ENCODE peak calls at places on chromosomes 2 and 18, in nine cellular contexts. J, R, B, G, N, D, T, Q and E are unnamed samples.

GRCh38 chr2:48844418-48845155 is 89.1 kb upstream of the LHCGR start:
- DNase-seq in J (no peak), R (no peak), B (no peak), G (no peak), N (peak), D (peak), T (no peak), Q (peak), E (no peak)

GRCh38 chr2:45191972-45192371 is 182.7 kb upstream of the SIX2 start:
- DNase-seq in J (no peak), R (no peak), B (no peak), G (no peak), N (no peak), D (no peak), T (peak), Q (no peak), E (no peak)

GRCh38 chr2:239369631-239370161 is 31.1 kb downstream of the HDAC4 start:
- DNase-seq in J (peak), R (peak), B (peak), G (no peak), N (peak), D (no peak), T (peak), Q (no peak), E (peak)

GRCh38 chr2:29611850-29612249 is 309.5 kb downstream of the ALK start:
- DNase-seq in J (no peak), R (no peak), B (no peak), G (no peak), N (peak), D (no peak), T (no peak), Q (no peak), E (no peak)

GRCh38 chr2:212915121-212915782 is 236.2 kb downstream of the IKZF2 start:
- DNase-seq in J (no peak), R (no peak), B (no peak), G (no peak), N (peak), D (no peak), T (no peak), Q (no peak), E (no peak)

GRCh38 chr2:209642146-209642815 is 129.4 kb upstream of the UNC80 start:
- DNase-seq in J (no peak), R (no peak), B (no peak), G (no peak), N (peak), D (no peak), T (no peak), Q (peak), E (no peak)

GRCh38 chr2:108635630-108636354 is 83.5 kb upstream of the RANBP2 start:
- DNase-seq in J (no peak), R (no peak), B (no peak), G (no peak), N (no peak), D (no peak), T (no peak), Q (no peak), E (no peak)

GRCh38 chr2:120629241-120629895 is 106.3 kb upstream of the GLI2 start:
- DNase-seq in J (no peak), R (no peak), B (no peak), G (no peak), N (no peak), D (no peak), T (peak), Q (no peak), E (peak)

GRCh38 chr2:201254331-201254730 is 6.0 kb upstream of the CASP8 start:
- DNase-seq in J (no peak), R (no peak), B (no peak), G (no peak), N (peak), D (peak), T (no peak), Q (peak), E (no peak)

GRCh38 chr2:88831792-88832248 is 140.3 kb downstream of the RPIA start:
- DNase-seq in J (no peak), R (no peak), B (no peak), G (peak), N (peak), D (peak), T (no peak), Q (peak), E (peak)

GRCh38 chr2:63661076-63661475 is 72.3 kb downstream of the MDH1 start:
- DNase-seq in J (no peak), R (peak), B (no peak), G (no peak), N (peak), D (no peak), T (no peak), Q (peak), E (no peak)

GRCh38 chr18:35851286-35851967 is 121.1 kb upstream of the RMP24 start:
- DNase-seq in J (no peak), R (no peak), B (no peak), G (no peak), N (no peak), D (no peak), T (no peak), Q (no peak), E (no peak)

GRCh38 chr18:8797206-8797605 is 91.8 kb downstream of the MTCL1 start:
- DNase-seq in J (no peak), R (no peak), B (no peak), G (no peak), N (peak), D (no peak), T (no peak), Q (peak), E (no peak)

GRCh38 chr18:6405237-6406074 is 9.3 kb downstream of the L3MBTL4 start:
- DNase-seq in J (no peak), R (no peak), B (no peak), G (no peak), N (no peak), D (peak), T (no peak), Q (no peak), E (no peak)

GRCh38 chr18:7754258-7754657 is 187.1 kb downstream of the PTPRM start:
- DNase-seq in J (no peak), R (no peak), B (no peak), G (no peak), N (no peak), D (no peak), T (no peak), Q (no peak), E (no peak)

GRCh38 chr2:79860233-79861058 is 347.6 kb downstream of the CTNNA2 start:
- DNase-seq in J (no peak), R (no peak), B (no peak), G (peak), N (peak), D (no peak), T (no peak), Q (peak), E (no peak)

GRCh38 chr2:45554073-45554742 is 56.9 kb downstream of the SRBD1 start:
- DNase-seq in J (no peak), R (no peak), B (no peak), G (no peak), N (no peak), D (no peak), T (no peak), Q (peak), E (no peak)

GRCh38 chr2:37011126-37011525 is 44.8 kb upstream of the STRN start:
- DNase-seq in J (no peak), R (no peak), B (no peak), G (no peak), N (no peak), D (no peak), T (no peak), Q (no peak), E (no peak)

GRCh38 chr18:54191352-54191751 is 33.1 kb downstream of the MBD2 start:
- DNase-seq in J (no peak), R (no peak), B (no peak), G (no peak), N (peak), D (no peak), T (no peak), Q (no peak), E (no peak)

GRCh38 chr2:67880291-67880761 is 182.5 kb downstream of the C1D start:
- DNase-seq in J (no peak), R (no peak), B (peak), G (no peak), N (peak), D (no peak), T (no peak), Q (peak), E (no peak)

GRCh38 chr2:121529439-121530209 is 1.1 kb upstream of the RNU4ATAC start:
- DNase-seq in J (no peak), R (peak), B (peak), G (peak), N (peak), D (peak), T (peak), Q (peak), E (no peak)

GRCh38 chr2:23484767-23485166 is 99.8 kb downstream of the KLHL29 start:
- DNase-seq in J (peak), R (no peak), B (peak), G (no peak), N (no peak), D (no peak), T (no peak), Q (no peak), E (peak)

GRCh38 chr2:164430166-164430783 is 191.0 kb downstream of the GRB14 start:
- DNase-seq in J (no peak), R (peak), B (no peak), G (peak), N (peak), D (no peak), T (no peak), Q (peak), E (no peak)

GRCh38 chr18:27608742-27609141 is 423.6 kb upstream of the CHST9 start:
- DNase-seq in J (no peak), R (no peak), B (no peak), G (no peak), N (peak), D (no peak), T (no peak), Q (peak), E (no peak)

GRCh38 chr2:118847447-118848172 is at the start of gene EN1:
- DNase-seq in J (no peak), R (no peak), B (no peak), G (no peak), N (no peak), D (no peak), T (no peak), Q (peak), E (no peak)
- H3K4me3 ChIP-seq in J (peak), R (no peak), B (peak), G (no peak), N (no peak), D (peak), T (peak), Q (peak), E (no peak)

GRCh38 chr2:175036582-175037018 is 31.4 kb upstream of the CHN1 start:
- DNase-seq in J (no peak), R (no peak), B (no peak), G (peak), N (peak), D (no peak), T (no peak), Q (peak), E (no peak)
- H3K4me3 ChIP-seq in J (no peak), R (no peak), B (peak), G (no peak), N (no peak), D (no peak), T (no peak), Q (no peak), E (no peak)

DNA sequence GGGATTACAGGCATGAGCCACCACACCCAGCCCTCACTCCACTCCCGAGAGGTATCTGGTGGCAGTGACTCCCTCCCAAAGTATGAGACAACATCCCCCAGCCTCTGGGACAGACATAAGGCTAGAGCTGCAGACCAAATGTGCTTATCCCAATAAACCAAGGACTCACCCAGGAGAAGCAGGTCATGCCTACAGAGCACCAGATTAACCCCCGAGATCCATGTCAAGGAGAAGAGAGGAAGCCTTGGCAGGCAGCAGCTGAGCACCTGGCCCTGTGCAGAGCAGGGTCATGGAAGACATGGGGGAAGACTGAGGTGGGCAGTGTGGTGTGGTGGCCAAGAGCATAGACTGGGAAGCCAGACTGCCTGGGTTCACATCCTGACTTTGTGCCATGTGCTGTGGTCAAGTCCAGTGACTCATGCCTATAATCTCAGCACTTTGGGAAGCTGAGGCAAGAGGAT is 7.2 kb downstream of the RAB11FIP5 start:
- DNase-seq in J (peak), R (no peak), B (peak), G (no peak), N (no peak), D (no peak), T (no peak), Q (no peak), E (no peak)
- H3K4me3 ChIP-seq in J (no peak), R (no peak), B (no peak), G (no peak), N (no peak), D (no peak), T (no peak), Q (no peak), E (no peak)

GRCh38 chr18:59881728-59882685 is 17.8 kb upstream of the PMAIP1 start:
- DNase-seq in J (no peak), R (no peak), B (no peak), G (no peak), N (peak), D (no peak), T (no peak), Q (peak), E (no peak)

GRCh38 chr18:59884331-59884730 is 15.5 kb upstream of the PMAIP1 start:
- DNase-seq in J (no peak), R (no peak), B (no peak), G (no peak), N (no peak), D (no peak), T (no peak), Q (no peak), E (no peak)

GRCh38 chr18:59885579-59886163 is 14.1 kb upstream of the PMAIP1 start:
- DNase-seq in J (no peak), R (peak), B (no peak), G (peak), N (peak), D (no peak), T (no peak), Q (peak), E (no peak)
- H3K4me3 ChIP-seq in J (no peak), R (peak), B (no peak), G (no peak), N (no peak), D (no peak), T (no peak), Q (peak), E (no peak)

GRCh38 chr2:230319211-230319862 is 7.7 kb upstream of the SP140L start:
- DNase-seq in J (no peak), R (no peak), B (no peak), G (peak), N (no peak), D (peak), T (no peak), Q (no peak), E (no peak)
- H3K4me3 ChIP-seq in J (no peak), R (no peak), B (no peak), G (no peak), N (no peak), D (no peak), T (no peak), Q (no peak), E (no peak)

DNA sequence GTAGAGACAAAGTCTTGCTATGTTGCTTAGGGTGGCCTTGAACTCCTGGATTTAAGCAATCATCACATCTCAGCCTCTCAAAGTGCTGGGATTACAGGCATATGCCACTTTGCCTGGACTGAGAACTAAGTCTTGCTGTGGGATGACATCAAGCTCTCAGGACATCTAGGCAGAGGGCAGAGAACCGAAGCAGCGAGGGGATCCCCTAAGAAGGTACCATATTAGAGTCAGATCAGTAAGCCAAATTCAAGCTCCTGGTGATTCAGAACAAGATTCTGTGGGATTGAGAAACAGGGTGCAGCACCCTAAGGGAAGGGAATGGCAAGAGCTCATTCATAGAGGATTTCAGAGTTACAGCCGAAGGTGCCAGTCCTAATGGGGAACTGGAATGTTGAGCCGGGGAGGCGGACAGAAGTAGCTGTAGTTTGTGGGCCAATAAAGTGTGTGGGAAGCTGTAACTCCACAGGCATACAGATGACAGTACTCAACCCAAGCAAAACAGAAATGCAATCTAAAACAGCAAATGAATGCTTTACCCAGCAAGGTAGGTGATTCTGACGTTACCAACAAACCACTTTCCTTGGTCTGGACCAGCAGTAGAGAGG is 30.9 kb downstream of the EPHA4 start:
- DNase-seq in J (no peak), R (no peak), B (no peak), G (no peak), N (peak), D (peak), T (no peak), Q (no peak), E (no peak)
- H3K4me3 ChIP-seq in J (no peak), R (no peak), B (no peak), G (no peak), N (no peak), D (no peak), T (no peak), Q (no peak), E (no peak)

GRCh38 chr2:138244400-138245001 is 257.1 kb upstream of the SPOPL start:
- DNase-seq in J (no peak), R (no peak), B (no peak), G (no peak), N (peak), D (no peak), T (no peak), Q (peak), E (no peak)
- H3K4me3 ChIP-seq in J (no peak), R (no peak), B (no peak), G (no peak), N (no peak), D (no peak), T (no peak), Q (peak), E (no peak)

DNA sequence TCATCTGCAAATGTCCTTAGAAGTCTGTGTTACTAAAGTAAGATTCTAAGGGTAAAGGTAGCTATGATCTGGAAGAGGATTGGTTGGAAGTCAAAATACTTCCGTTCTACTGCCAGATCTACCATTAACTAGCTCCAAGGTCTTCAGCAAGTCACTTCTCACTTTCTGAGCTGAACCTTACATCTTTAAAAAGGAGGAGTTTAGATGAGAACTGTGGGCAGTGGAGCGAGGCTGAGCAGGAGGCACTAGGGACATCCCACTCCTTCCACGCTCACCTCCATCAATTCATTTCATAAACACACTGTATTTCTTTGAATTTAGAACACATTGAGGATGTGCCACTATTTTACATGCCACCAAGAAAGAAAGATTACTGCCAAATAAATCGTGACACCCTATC is 143.0 kb downstream of the ABCA12 start:
- DNase-seq in J (no peak), R (no peak), B (no peak), G (no peak), N (no peak), D (no peak), T (no peak), Q (no peak), E (no peak)
- H3K4me3 ChIP-seq in J (no peak), R (no peak), B (no peak), G (no peak), N (no peak), D (no peak), T (no peak), Q (no peak), E (no peak)

GRCh38 chr2:44083054-44083453 is 85.6 kb upstream of the PPM1B start:
- DNase-seq in J (no peak), R (no peak), B (no peak), G (no peak), N (no peak), D (no peak), T (no peak), Q (no peak), E (no peak)

GRCh38 chr2:44087714-44088092 is 81.0 kb upstream of the PPM1B start:
- DNase-seq in J (no peak), R (no peak), B (no peak), G (no peak), N (no peak), D (no peak), T (no peak), Q (no peak), E (no peak)

GRCh38 chr2:44084850-44085249 is 83.8 kb upstream of the PPM1B start:
- DNase-seq in J (no peak), R (no peak), B (no peak), G (no peak), N (no peak), D (no peak), T (no peak), Q (no peak), E (no peak)

GRCh38 chr2:44086639-44087036 is 82.0 kb upstream of the PPM1B start:
- DNase-seq in J (no peak), R (no peak), B (no peak), G (no peak), N (no peak), D (no peak), T (no peak), Q (no peak), E (no peak)

GRCh38 chr2:44087037-44087713 is 81.5 kb upstream of the PPM1B start:
- DNase-seq in J (peak), R (peak), B (peak), G (peak), N (peak), D (no peak), T (peak), Q (peak), E (peak)
- H3K4me3 ChIP-seq in J (peak), R (no peak), B (peak), G (peak), N (peak), D (peak), T (peak), Q (peak), E (peak)